ENCODE peak calls at places on chromosomes 12 and 14, in five cellular contexts. Y is stimulated activated CD4-positive, alpha-beta T cell treated with anti-CD3 and anti-CD28 coated beads, Interleukin-4, amount 100 ng/mL, for 24 hours; R is mucosa of gallbladder; V is activated T-cell treated with anti-CD3 and anti-CD28 coated beads for 24 hours; Z is Jurkat, Clone E6-1. A is an unnamed sample.

GRCh38 chr14:58772814-58773620 is 135.3 kb downstream of the DACT1 start:
- DNase-seq in V (no peak), R (no peak), Y (no peak), Z (no peak), A (no peak)

GRCh38 chr12:68304626-68305025 is 27.5 kb downstream of the MDM1 start:
- DNase-seq in Y (no peak), V (no peak), Z (no peak), R (no peak), A (no peak)

GRCh38 chr12:65525501-65526141 is 247.1 kb downstream of the MSRB3 start:
- DNase-seq in V (no peak), R (no peak), Z (no peak), Y (no peak), A (no peak)

GRCh38 chr12:32265920-32266319 is 133.4 kb upstream of the FGD4 start:
- DNase-seq in R (no peak), Z (no peak), V (no peak), Y (no peak), A (no peak)

GRCh38 chr12:32568241-32568640 is 110.9 kb upstream of the DNM1L start:
- DNase-seq in Z (no peak), R (no peak), V (no peak), Y (no peak), A (no peak)

GRCh38 chr14:37977481-37977880 is 230.2 kb upstream of the SSTR1 start:
- DNase-seq in Z (no peak), V (no peak), R (no peak), Y (no peak), A (no peak)

GRCh38 chr14:58955294-58955821 is 233.1 kb upstream of the DAAM1 start:
- DNase-seq in Z (no peak), R (no peak), V (no peak), Y (no peak), A (no peak)

GRCh38 chr12:49225551-49226166 is 36.8 kb upstream of the TUBA1A start:
- DNase-seq in V (no peak), Z (no peak), R (no peak), Y (no peak), A (no peak)

GRCh38 chr14:56119221-56119967 is 1.2 kb downstream of the PELI2 start:
- DNase-seq in V (peak; percentile 13), R (peak; percentile 35), Y (peak; percentile 23), Z (no peak), A (no peak)

GRCh38 chr12:6041891-6042290 is 82.6 kb downstream of the VWF start:
- DNase-seq in Y (no peak), Z (no peak), R (no peak), V (no peak), A (no peak)

GRCh38 chr12:55037349-55037748 is 17.6 kb downstream of the NEUROD4 start:
- DNase-seq in V (no peak), Z (no peak), R (no peak), Y (no peak), A (no peak)

GRCh38 chr12:31362115-31362758 is 36.3 kb upstream of the SINHCAF start:
- DNase-seq in R (no peak), Y (no peak), V (no peak), Z (peak; percentile 11), A (no peak)

GRCh38 chr14:73913256-73913655 is 26.6 kb downstream of the ZNF410 start:
- DNase-seq in Y (no peak), V (no peak), R (no peak), Z (no peak), A (no peak)

GRCh38 chr14:81162941-81163340 is 57.8 kb downstream of the GTF2A1 start:
- DNase-seq in Y (no peak), R (no peak), V (no peak), Z (no peak), A (no peak)

GRCh38 chr14:22978873-22979671 is 3.3 kb downstream of the AJUBA start:
- DNase-seq in Y (no peak), V (no peak), Z (no peak), R (no peak), A (no peak)

GRCh38 chr14:100871234-100872186 is 32.0 kb downstream of the RTL1 start:
- DNase-seq in Y (no peak), R (no peak), Z (no peak), V (no peak), A (no peak)

GRCh38 chr14:69501362-69501964 is 16.9 kb downstream of the PLEKHD1 start:
- DNase-seq in R (no peak), Z (no peak), Y (no peak), V (no peak), A (peak; percentile 7)

GRCh38 chr14:71529855-71530254 is 402.4 kb upstream of the RGS6 start:
- DNase-seq in V (no peak), Y (no peak), Z (no peak), R (peak; percentile 21), A (no peak)

GRCh38 chr14:93957751-93958566 is 18.4 kb downstream of the ASB2 start:
- DNase-seq in V (no peak), R (no peak), Y (no peak), Z (no peak), A (no peak)

GRCh38 chr12:108613548-108613947 is 15.7 kb upstream of the TMEM119 start:
- DNase-seq in Y (no peak), V (no peak), R (no peak), Z (no peak), A (no peak)

GRCh38 chr12:93677195-93678064 is at the start of gene CRADD:
- DNase-seq in Y (peak; percentile 88), V (peak; percentile 77), R (peak; percentile 92), Z (peak; percentile 99), A (peak; percentile 62)

GRCh38 chr14:49955013-49955412 is 62.1 kb downstream of the ARF6 start:
- DNase-seq in R (no peak), Z (no peak), V (no peak), Y (no peak), A (no peak)

GRCh38 chr12:76272292-76272691 is 75.9 kb downstream of the BBS10 start:
- DNase-seq in R (no peak), V (no peak), Y (no peak), Z (no peak), A (peak; percentile 47)

GRCh38 chr12:124304314-124304790 is 9.5 kb downstream of the RFLNA start:
- DNase-seq in V (no peak), Y (no peak), Z (no peak), R (no peak), A (no peak)

GRCh38 chr14:105439710-105440553 is 20.3 kb downstream of the MTA1 start:
- DNase-seq in Y (no peak), Z (no peak), V (no peak), R (no peak), A (no peak)

GRCh38 chr12:99390707-99391106 is 256.8 kb upstream of the GARIN6 start:
- DNase-seq in Y (no peak), R (no peak), V (no peak), Z (no peak), A (no peak)

GRCh38 chr12:128644664-128645296 is 179.0 kb downstream of the SLC15A4 start:
- DNase-seq in R (peak; percentile 78), Y (no peak), V (peak; percentile 9), Z (peak; percentile 33), A (no peak)

GRCh38 chr12:116442304-116442703 is 116.9 kb upstream of the MAP1LC3B2 start:
- DNase-seq in Y (no peak), Z (no peak), R (no peak), V (no peak), A (no peak)

GRCh38 chr12:8471093-8471492 is 15.3 kb downstream of the CLEC6A start:
- DNase-seq in Y (no peak), R (no peak), Z (no peak), V (no peak), A (no peak)

GRCh38 chr14:23153891-23154796 is 29.3 kb downstream of the SLC7A8 start:
- DNase-seq in Z (peak; percentile 10), Y (no peak), V (no peak), R (peak; percentile 87), A (peak; percentile 24)

GRCh38 chr12:806116-806805 is 53.9 kb downstream of the WNK1 start:
- DNase-seq in Y (no peak), R (no peak), Z (no peak), V (no peak), A (no peak)

GRCh38 chr12:108240928-108241327 is 98.2 kb downstream of the CMKLR1 start:
- DNase-seq in R (no peak), Z (no peak), Y (no peak), V (no peak), A (no peak)

GRCh38 chr14:101113835-101114725 is 210.6 kb upstream of the RTL1 start:
- DNase-seq in V (no peak), Z (no peak), R (peak; percentile 6), Y (no peak), A (no peak)

GRCh38 chr14:90005939-90006530 is 50.3 kb downstream of the TDP1 start:
- DNase-seq in Y (no peak), R (no peak), V (no peak), Z (no peak), A (no peak)